ENCODE peak calls at places on chromosomes 6 and 20, in eight cellular contexts. Y, K, Q, G, D, H, P and I are unnamed samples.

GRCh38 chr6:109118955-109119354 is 23.6 kb downstream of the CEP57L1 start:
- DNase-seq in Y (no peak), K (no peak), Q (no peak), G (no peak), D (no peak), H (no peak), P (no peak), I (no peak)

GRCh38 chr6:145863988-145864616 is 49.5 kb upstream of the FBXO30 start:
- DNase-seq in Y (no peak), K (no peak), Q (no peak), G (no peak), D (peak; percentile 75), H (no peak), P (no peak), I (peak; percentile 32)

GRCh38 chr6:18349350-18349749 is 37.8 kb upstream of the RNF144B start:
- DNase-seq in Y (no peak), K (no peak), Q (no peak), G (no peak), D (no peak), H (no peak), P (no peak), I (no peak)

GRCh38 chr20:54573838-54574237 is 98.4 kb downstream of the DOK5 start:
- DNase-seq in Y (no peak), K (no peak), Q (no peak), G (no peak), D (no peak), H (no peak), P (no peak), I (no peak)

GRCh38 chr6:134229520-134229919 is 88.4 kb downstream of the SGK1 start:
- DNase-seq in Y (no peak), K (no peak), Q (no peak), G (no peak), D (peak; percentile 58), H (no peak), P (no peak), I (no peak)

GRCh38 chr6:11243861-11244260 is 11.4 kb upstream of the NEDD9 start:
- DNase-seq in Y (no peak), K (peak; percentile 2), Q (no peak), G (no peak), D (no peak), H (no peak), P (no peak), I (no peak)

GRCh38 chr20:47360489-47361267 is 4.2 kb upstream of the ZMYND8 start:
- DNase-seq in Y (no peak), K (peak; percentile 87), Q (peak; percentile 70), G (peak; percentile 88), D (no peak), H (peak; percentile 98), P (peak; percentile 75), I (peak; percentile 72)

GRCh38 chr6:11702796-11703130 is 75.8 kb downstream of the ADTRP start:
- DNase-seq in Y (no peak), K (no peak), Q (no peak), G (no peak), D (no peak), H (no peak), P (no peak), I (no peak)

GRCh38 chr6:52534966-52535390 is 41.9 kb downstream of the TRAM2 start:
- DNase-seq in Y (no peak), K (no peak), Q (no peak), G (no peak), D (peak; percentile 36), H (no peak), P (no peak), I (peak; percentile 31)

GRCh38 chr6:17987576-17988421 is at the start of gene KIF13A:
- DNase-seq in Y (no peak), K (peak; percentile 79), Q (peak; percentile 23), G (peak; percentile 64), D (peak; percentile 67), H (peak; percentile 88), P (peak; percentile 43), I (peak; percentile 80)

GRCh38 chr6:32954983-32955802 is 2.3 kb upstream of the HLA-DMA start:
- DNase-seq in Y (no peak), K (peak; percentile 89), Q (no peak), G (no peak), D (peak; percentile 76), H (no peak), P (peak; percentile 86), I (no peak)

GRCh38 chr6:113122060-113122459 is 735.1 kb upstream of the MARCKS start:
- DNase-seq in Y (peak; percentile 76), K (peak; percentile 66), Q (no peak), G (no peak), D (no peak), H (no peak), P (peak; percentile 53), I (no peak)

GRCh38 chr20:24445510-24446170 is 23.8 kb upstream of the SYNDIG1 start:
- DNase-seq in Y (no peak), K (peak; percentile 61), Q (no peak), G (no peak), D (no peak), H (no peak), P (no peak), I (no peak)

GRCh38 chr6:35415065-35415880 is 36.9 kb upstream of the FANCE start:
- DNase-seq in Y (peak; percentile 69), K (peak; percentile 91), Q (peak; percentile 28), G (peak; percentile 64), D (peak; percentile 58), H (peak; percentile 96), P (peak; percentile 72), I (no peak)

GRCh38 chr20:48945840-48946514 is 24.5 kb downstream of the ARFGEF2 start:
- DNase-seq in Y (no peak), K (no peak), Q (no peak), G (no peak), D (no peak), H (peak; percentile 72), P (no peak), I (no peak)

GRCh38 chr6:57247603-57248002 is 25.5 kb upstream of the RAB23 start:
- DNase-seq in Y (no peak), K (no peak), Q (no peak), G (no peak), D (no peak), H (no peak), P (no peak), I (no peak)

GRCh38 chr20:59027746-59028320 is 4.3 kb downstream of the ATP5F1E start:
- DNase-seq in Y (no peak), K (no peak), Q (no peak), G (no peak), D (no peak), H (peak; percentile 53), P (no peak), I (no peak)

GRCh38 chr20:45539382-45539781 is at the start of gene WFDC6:
- DNase-seq in Y (no peak), K (no peak), Q (no peak), G (no peak), D (no peak), H (no peak), P (no peak), I (no peak)

GRCh38 chr20:45538209-45538798 is 978 bp downstream of the WFDC6 start:
- DNase-seq in Y (no peak), K (peak; percentile 82), Q (no peak), G (no peak), D (no peak), H (no peak), P (peak; percentile 58), I (no peak)
- TF ChIP-seq CTCF in Y (no peak), K (peak; percentile 70), Q (no peak), G (no peak), D (no peak), H (no peak), P (peak; percentile 63), I (no peak)

DNA sequence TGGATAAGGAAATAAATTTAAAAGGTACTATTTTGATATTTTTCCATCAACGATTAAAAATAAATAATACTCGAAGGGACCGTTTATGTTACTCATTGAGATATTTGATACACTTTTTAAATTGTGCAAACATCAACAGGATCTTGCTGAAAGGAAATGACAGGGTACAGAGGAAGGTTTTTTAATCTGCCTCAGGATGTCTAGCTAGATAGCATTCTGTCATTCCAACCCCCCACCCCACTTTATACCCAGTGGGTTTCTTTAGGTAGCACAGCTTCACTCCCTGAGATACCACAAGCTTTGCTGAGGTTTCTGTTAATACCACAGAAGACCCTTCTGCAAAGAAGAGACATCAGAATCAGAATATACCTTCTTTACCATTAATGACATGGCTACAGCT is 1.2 kb downstream of the PHACTR2 start:
- DNase-seq in Y (no peak), K (no peak), Q (no peak), G (no peak), D (no peak), H (no peak), P (no peak), I (no peak)
- TF ChIP-seq CTCF in Y (no peak), K (no peak), Q (no peak), G (no peak), D (no peak), H (no peak), P (no peak), I (no peak)

DNA sequence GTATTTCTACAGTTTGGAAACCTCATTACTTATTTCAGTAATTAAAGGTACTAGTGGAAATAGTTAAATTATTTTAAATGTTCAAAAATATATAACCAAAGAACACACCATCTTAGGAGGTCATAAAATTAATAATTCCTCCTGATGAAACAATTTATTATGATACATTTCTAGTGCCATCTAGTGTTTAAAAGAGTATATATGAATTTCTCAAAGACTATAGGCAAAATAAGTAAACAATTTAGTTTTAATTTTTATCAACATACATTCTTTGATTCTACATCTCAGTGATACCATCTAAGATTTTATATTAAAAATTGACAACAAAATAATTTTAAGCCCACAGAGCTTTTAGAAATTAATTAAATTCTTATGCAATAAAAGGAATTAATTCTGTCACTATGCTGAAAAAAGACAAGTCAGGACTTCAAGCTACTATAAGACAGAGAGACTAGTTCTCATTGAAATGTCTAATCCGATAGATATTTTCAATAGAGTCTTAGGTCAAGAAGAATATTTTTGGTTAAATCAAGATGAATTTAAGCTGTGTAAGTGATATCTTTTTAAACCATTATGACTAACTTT is 107.8 kb upstream of the RNF217 start:
- DNase-seq in Y (no peak), K (no peak), Q (no peak), G (no peak), D (peak; percentile 5), H (no peak), P (no peak), I (no peak)
- TF ChIP-seq CTCF in Y (no peak), K (peak; percentile 53), Q (no peak), G (peak; percentile 21), D (peak; percentile 75), H (peak; percentile 19), P (peak; percentile 46), I (no peak)

GRCh38 chr20:23316626-23317025 is 34.0 kb upstream of the NXT1 start:
- DNase-seq in Y (no peak), K (no peak), Q (no peak), G (no peak), D (no peak), H (no peak), P (no peak), I (no peak)

GRCh38 chr20:23318347-23318746 is 32.2 kb upstream of the NXT1 start:
- DNase-seq in Y (no peak), K (no peak), Q (no peak), G (no peak), D (no peak), H (no peak), P (no peak), I (no peak)

GRCh38 chr20:23317081-23317480 is 33.5 kb upstream of the NXT1 start:
- DNase-seq in Y (no peak), K (no peak), Q (no peak), G (no peak), D (no peak), H (no peak), P (no peak), I (no peak)

GRCh38 chr20:23325107-23325506 is 25.5 kb upstream of the NXT1 start:
- DNase-seq in Y (no peak), K (peak; percentile 75), Q (no peak), G (no peak), D (no peak), H (no peak), P (no peak), I (no peak)

GRCh38 chr20:23320317-23320716 is 30.3 kb upstream of the NXT1 start:
- DNase-seq in Y (no peak), K (no peak), Q (no peak), G (no peak), D (no peak), H (no peak), P (no peak), I (no peak)
- TF ChIP-seq CTCF in Y (peak; percentile 33), K (peak; percentile 69), Q (peak; percentile 24), G (peak; percentile 17), D (peak; percentile 21), H (no peak), P (peak; percentile 58), I (no peak)